ENCODE peak calls at places on chromosome 21, in ten cellular contexts. M, U, I, Q, R, D, J, L, K and N are unnamed samples.

GRCh38 chr21:38797470-38797869 is 8.3 kb upstream of the ETS2 start:
- DNase-seq in M (no peak), U (no peak), I (no peak), Q (no peak), R (no peak), D (peak; percentile 85), J (no peak), L (no peak), K (no peak), N (no peak)

GRCh38 chr21:27693376-27693775 is 726.5 kb upstream of the ADAMTS5 start:
- DNase-seq in M (peak; percentile 49), U (no peak), I (no peak), Q (no peak), R (peak; percentile 46), D (no peak), J (no peak), L (no peak), K (no peak), N (no peak)

GRCh38 chr21:16176570-16176969 is 446.8 kb downstream of the USP25 start:
- DNase-seq in M (no peak), U (no peak), I (no peak), Q (no peak), R (peak; percentile 18), D (no peak), J (no peak), L (no peak), K (no peak), N (no peak)

GRCh38 chr21:33984021-33984481 is 68.4 kb upstream of the ATP5PO start:
- DNase-seq in M (no peak), U (no peak), I (no peak), Q (no peak), R (no peak), D (no peak), J (no peak), L (no peak), K (no peak), N (no peak)

GRCh38 chr21:38171723-38172344 is 85.0 kb upstream of the KCNJ15 start:
- DNase-seq in M (peak; percentile 46), U (no peak), I (no peak), Q (no peak), R (peak; percentile 14), D (peak; percentile 55), J (peak; percentile 30), L (no peak), K (no peak), N (no peak)

GRCh38 chr21:16211339-16212303 is 481.8 kb downstream of the USP25 start:
- DNase-seq in M (no peak), U (no peak), I (no peak), Q (peak; percentile 3), R (peak; percentile 35), D (no peak), J (no peak), L (no peak), K (no peak), N (no peak)

GRCh38 chr21:33412832-33413519 is 9.8 kb downstream of the IFNGR2 start:
- DNase-seq in M (no peak), U (no peak), I (no peak), Q (no peak), R (no peak), D (peak; percentile 93), J (no peak), L (no peak), K (no peak), N (no peak)

GRCh38 chr21:36464590-36464989 is 15.3 kb downstream of the CLDN14 start:
- DNase-seq in M (no peak), U (no peak), I (no peak), Q (no peak), R (no peak), D (no peak), J (no peak), L (no peak), K (no peak), N (no peak)

GRCh38 chr21:35811115-35811806 is 249.1 kb downstream of the SETD4 start:
- DNase-seq in M (no peak), U (no peak), I (no peak), Q (no peak), R (no peak), D (no peak), J (no peak), L (no peak), K (no peak), N (no peak)

GRCh38 chr21:37273911-37274690 is 7.0 kb upstream of the VPS26C start:
- DNase-seq in M (peak; percentile 12), U (no peak), I (no peak), Q (no peak), R (no peak), D (no peak), J (no peak), L (no peak), K (no peak), N (no peak)

GRCh38 chr21:41559658-41560599 is 52.0 kb upstream of the TMPRSS2 start:
- DNase-seq in M (peak; percentile 88), U (no peak), I (no peak), Q (no peak), R (peak; percentile 46), D (no peak), J (no peak), L (no peak), K (no peak), N (no peak)
- H3K4me3 ChIP-seq in M (no peak overlapping the region), U (no peak overlapping the region), I (no peak overlapping the region), Q (no peak overlapping the region), R (no peak overlapping the region), D (no peak overlapping the region), J (no peak overlapping the region), L (no peak overlapping the region), K (no peak overlapping the region), N (no peak overlapping the region)

GRCh38 chr21:44930543-44930981 is 9.3 kb upstream of the SLX9 start:
- DNase-seq in M (peak; percentile 23), U (no peak), I (peak; percentile 47), Q (peak; percentile 87), R (no peak), D (no peak), J (peak; percentile 9), L (peak; percentile 38), K (no peak), N (no peak)
- H3K4me3 ChIP-seq in M (no peak overlapping the region), U (no peak overlapping the region), I (peak overlapping the region; percentile 57), Q (peak overlapping the region; percentile 65), R (no peak overlapping the region), D (no peak overlapping the region), J (no peak overlapping the region), L (no peak overlapping the region), K (no peak overlapping the region), N (no peak overlapping the region)

GRCh38 chr21:29017639-29018237 is 1.4 kb downstream of the RWDD2B start:
- DNase-seq in M (peak; percentile 9), U (no peak), I (peak; percentile 30), Q (no peak), R (no peak), D (no peak), J (no peak), L (no peak), K (no peak), N (no peak)
- H3K4me3 ChIP-seq in M (no peak overlapping the region), U (no peak overlapping the region), I (peak overlapping the region; percentile 86), Q (peak overlapping the region; percentile 87), R (peak overlapping the region; percentile 84), D (peak overlapping the region; percentile 89), J (peak overlapping the region; percentile 95), L (peak overlapping the region; percentile 94), K (peak overlapping the region; percentile 81), N (no peak overlapping the region)

GRCh38 chr21:22438428-22439086 is 1440.3 kb downstream of the NCAM2 start:
- DNase-seq in M (no peak), U (no peak), I (no peak), Q (no peak), R (no peak), D (no peak), J (no peak), L (no peak), K (no peak), N (no peak)
- H3K4me3 ChIP-seq in M (no peak overlapping the region), U (no peak overlapping the region), I (no peak overlapping the region), Q (no peak overlapping the region), R (no peak overlapping the region), D (no peak overlapping the region), J (no peak overlapping the region), L (no peak overlapping the region), K (no peak overlapping the region), N (no peak overlapping the region)

DNA sequence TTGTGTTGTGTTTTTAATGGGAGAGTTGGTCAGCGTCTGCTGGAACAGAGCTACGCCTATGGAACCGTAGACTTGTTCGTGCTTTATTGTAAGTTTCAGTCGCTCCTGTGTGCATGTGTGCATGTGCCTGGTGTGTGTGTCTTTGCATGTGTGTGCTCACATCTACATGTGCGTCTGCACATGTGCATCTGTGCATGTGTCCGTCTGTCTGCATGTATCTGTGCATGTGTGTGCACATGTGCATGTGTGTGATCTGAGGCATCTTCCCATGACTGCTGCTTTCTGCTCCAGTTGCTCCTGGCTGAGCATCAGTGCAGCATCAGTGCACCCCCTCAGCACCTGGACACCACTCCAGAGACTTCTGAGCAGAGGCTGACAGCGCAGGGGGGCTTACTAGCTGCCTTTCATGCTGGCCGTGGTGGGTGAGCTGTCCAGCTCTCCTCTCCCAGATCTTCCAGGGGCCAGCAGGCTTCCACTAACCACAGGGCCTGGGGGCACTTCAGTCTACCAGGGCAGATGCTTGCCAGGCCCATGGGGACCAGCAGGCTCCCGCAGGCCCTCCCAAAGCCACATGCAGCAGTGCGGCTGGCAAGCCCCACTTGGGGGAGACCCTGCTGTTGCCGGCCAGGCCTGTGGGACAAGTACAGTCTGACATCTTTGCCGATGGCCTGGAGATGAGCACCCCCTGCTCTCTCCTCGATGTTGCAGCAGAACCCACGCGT is 47.8 kb upstream of the PCBP3 start:
- DNase-seq in M (no peak), U (no peak), I (no peak), Q (no peak), R (no peak), D (peak; percentile 17), J (no peak), L (no peak), K (no peak), N (peak; percentile 57)
- H3K4me3 ChIP-seq in M (no peak overlapping the region), U (no peak overlapping the region), I (peak overlapping the region; percentile 71), Q (no peak overlapping the region), R (no peak overlapping the region), D (no peak overlapping the region), J (no peak overlapping the region), L (no peak overlapping the region), K (no peak overlapping the region), N (no peak overlapping the region)

GRCh38 chr21:14545906-14546480 is at the start of gene SAMSN1:
- DNase-seq in M (peak; percentile 35), U (no peak), I (no peak), Q (no peak), R (peak; percentile 33), D (no peak), J (no peak), L (no peak), K (no peak), N (peak; percentile 69)
- H3K4me3 ChIP-seq in M (no peak within 1 kb of the TSS), U (no peak within 1 kb of the TSS), I (no peak within 1 kb of the TSS), Q (no peak within 1 kb of the TSS), R (no peak within 1 kb of the TSS), D (no peak within 1 kb of the TSS), J (no peak within 1 kb of the TSS), L (peak within 1 kb of the TSS; percentile 38), K (peak within 1 kb of the TSS; percentile 15), N (no peak within 1 kb of the TSS)